ENCODE peak calls at places on chromosomes 5 and 9, in eight cellular contexts. S is stromal cell of bone marrow; A is NCI-H1436; O is aorta; G is chondrocyte; B is activated naive CD8-positive, alpha-beta T cell treated with anti-CD3 and anti-CD28 coated beads, Interleukin-2, amount 50 U/mL, for 16 hours; U is T47D; Z is lung microvascular endothelial cell. R is an unnamed sample.
A peak's percentile ranks its signal among the peaks of the same experiment; 100 is the strongest.

GRCh38 chr5:142716963-142717362 is 31.1 kb upstream of the FGF1 start:
- DNase-seq in S (no peak), A (peak; percentile 36), O (peak; percentile 64), G (no peak), B (no peak), U (peak; percentile 77), Z (peak; percentile 69), R (no peak)

GRCh38 chr9:35236692-35237091 is 74.9 kb downstream of the UNC13B start:
- DNase-seq in S (no peak), A (no peak), O (no peak), G (no peak), B (no peak), U (no peak), Z (no peak), R (no peak)

GRCh38 chr9:95103385-95104087 is 214.0 kb downstream of the FANCC start:
- DNase-seq in S (no peak), A (no peak), O (peak; percentile 64), G (no peak), B (no peak), U (no peak), Z (no peak), R (no peak)

GRCh38 chr5:1722877-1723276 is 76.8 kb downstream of the MRPL36 start:
- DNase-seq in S (no peak), A (no peak), O (no peak), G (no peak), B (no peak), U (no peak), Z (no peak), R (no peak)

GRCh38 chr5:150178262-150178661 is 11.6 kb upstream of the SLC6A7 start:
- DNase-seq in S (no peak), A (no peak), O (no peak), G (no peak), B (no peak), U (no peak), Z (no peak), R (no peak)

GRCh38 chr9:127809562-127810377 is 7.1 kb downstream of the FPGS start:
- DNase-seq in S (no peak), A (no peak), O (no peak), G (no peak), B (no peak), U (peak; percentile 76), Z (no peak), R (no peak)

GRCh38 chr9:137217276-137218211 is 4.5 kb downstream of the RNF208 start:
- DNase-seq in S (no peak), A (peak; percentile 30), O (no peak), G (no peak), B (no peak), U (peak; percentile 97), Z (no peak), R (no peak)

GRCh38 chr5:150497274-150497988 is 10.5 kb upstream of the NDST1 start:
- DNase-seq in S (peak; percentile 91), A (no peak), O (peak; percentile 86), G (no peak), B (no peak), U (no peak), Z (peak; percentile 72), R (no peak)

GRCh38 chr5:151550146-151550545 is 41.0 kb downstream of the FAT2 start:
- DNase-seq in S (no peak), A (no peak), O (no peak), G (no peak), B (no peak), U (peak; percentile 47), Z (no peak), R (no peak)

GRCh38 chr5:133969654-133970324 is 1.4 kb upstream of the C5orf15 start:
- DNase-seq in S (no peak), A (no peak), O (no peak), G (no peak), B (no peak), U (no peak), Z (no peak), R (no peak)

GRCh38 chr5:107112207-107112606 is 558.5 kb downstream of the EFNA5 start:
- DNase-seq in S (no peak), A (no peak), O (no peak), G (no peak), B (no peak), U (no peak), Z (no peak), R (no peak)

GRCh38 chr5:2876183-2876582 is 124.7 kb upstream of the IRX2 start:
- DNase-seq in S (no peak), A (no peak), O (no peak), G (peak; percentile 13), B (no peak), U (no peak), Z (no peak), R (no peak)

GRCh38 chr9:122468735-122469134 is 9.0 kb downstream of the OR1J1 start:
- DNase-seq in S (peak; percentile 80), A (no peak), O (no peak), G (no peak), B (no peak), U (no peak), Z (no peak), R (no peak)